ENCODE peak calls at places on chromosomes 2 and 18, in four cellular contexts. One of them, this sample, is unnamed. For H3K4me1 and H3K9me3, the result is how much of the 10 kb centered on the place peaks cover.

GRCh38 chr2:101185085-101185484 is 33.9 kb upstream of the TBC1D8 start:
- DNase-seq in aorta: no peak
- DNase-seq in mucosa of descending colon: no peak
- DNase-seq in heart left ventricle: no peak
- DNase-seq in this sample: no peak

GRCh38 chr2:217927601-217928323 is 75.0 kb downstream of the TNS1 start:
- DNase-seq in aorta: no peak
- DNase-seq in mucosa of descending colon: no peak
- DNase-seq in heart left ventricle: no peak
- DNase-seq in this sample: peak

GRCh38 chr2:181678033-181678586 is 2.2 kb downstream of the NEUROD1 start:
- DNase-seq in aorta: peak
- DNase-seq in mucosa of descending colon: peak
- DNase-seq in heart left ventricle: peak
- DNase-seq in this sample: peak

GRCh38 chr2:134836986-134837385 is 1.4 kb upstream of the ACMSD start:
- DNase-seq in aorta: no peak
- DNase-seq in mucosa of descending colon: no peak
- DNase-seq in heart left ventricle: no peak
- DNase-seq in this sample: no peak

GRCh38 chr2:100981011-100981410 is 21.1 kb upstream of the RPL31 start:
- DNase-seq in aorta: no peak
- DNase-seq in mucosa of descending colon: no peak
- DNase-seq in heart left ventricle: no peak
- DNase-seq in this sample: no peak

GRCh38 chr2:52473526-52473925 is 1294.1 kb upstream of the CHAC2 start:
- DNase-seq in aorta: no peak
- DNase-seq in mucosa of descending colon: no peak
- DNase-seq in heart left ventricle: no peak
- DNase-seq in this sample: no peak

GRCh38 chr18:60145776-60146175 is 226.8 kb downstream of the MC4R start:
- DNase-seq in aorta: no peak
- DNase-seq in mucosa of descending colon: no peak
- DNase-seq in heart left ventricle: no peak
- DNase-seq in this sample: no peak

GRCh38 chr2:62738981-62739936 is 33.7 kb downstream of the EHBP1 start:
- DNase-seq in aorta: no peak
- DNase-seq in mucosa of descending colon: no peak
- DNase-seq in heart left ventricle: no peak
- DNase-seq in this sample: no peak

DNA sequence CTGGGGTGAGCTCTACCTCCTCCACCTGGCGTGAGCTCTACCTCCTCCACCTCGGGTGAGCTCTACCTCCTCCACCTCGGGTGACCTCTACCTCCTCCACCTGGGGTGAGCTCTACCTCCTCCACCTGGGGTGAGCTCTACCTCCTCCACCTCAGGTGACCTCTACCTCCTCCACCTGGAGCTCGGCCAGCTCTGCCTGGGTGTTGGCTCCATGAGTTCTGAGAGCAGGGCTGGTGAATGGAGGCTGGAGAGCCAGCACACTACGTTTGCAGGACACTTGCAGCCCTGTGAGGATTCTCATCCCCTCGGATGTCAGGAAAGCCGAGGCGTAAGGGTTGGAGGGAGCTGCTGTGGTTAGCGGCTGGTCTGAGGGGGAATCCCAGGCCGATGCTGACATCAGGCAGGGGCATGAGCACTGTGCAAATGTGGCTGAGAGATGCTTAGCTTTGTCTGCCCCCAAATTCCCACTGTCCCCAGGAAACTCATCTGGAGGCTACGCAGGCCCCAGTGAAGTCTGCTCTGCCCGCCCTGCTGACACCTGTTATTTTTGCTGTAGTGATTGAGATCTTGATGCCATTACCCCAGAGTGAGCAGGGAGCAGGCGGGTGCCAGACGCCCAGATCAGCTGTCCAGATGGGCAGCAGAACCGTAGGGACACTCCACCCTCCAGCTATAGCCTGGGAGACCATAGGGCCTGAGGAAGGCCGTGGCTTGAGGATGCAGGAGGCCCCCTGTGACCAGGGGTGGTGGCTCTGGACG is 3.3 kb downstream of the CROCC2 start:
- DNase-seq in aorta: no peak
- DNase-seq in mucosa of descending colon: peak
- DNase-seq in heart left ventricle: no peak
- DNase-seq in this sample: no peak
- H3K4me1 ChIP-seq in aorta: under half
- H3K4me1 ChIP-seq in mucosa of descending colon: under half
- H3K4me1 ChIP-seq in heart left ventricle: under half
- H3K4me1 ChIP-seq in this sample: under half

GRCh38 chr2:47503481-47504070 is 100.6 kb downstream of the MSH2 start:
- DNase-seq in aorta: no peak
- DNase-seq in mucosa of descending colon: no peak
- DNase-seq in heart left ventricle: no peak
- DNase-seq in this sample: no peak
- H3K9me3 ChIP-seq in aorta: under half
- H3K9me3 ChIP-seq in mucosa of descending colon: under half
- H3K9me3 ChIP-seq in heart left ventricle: under half
- H3K9me3 ChIP-seq in this sample: under half

DNA sequence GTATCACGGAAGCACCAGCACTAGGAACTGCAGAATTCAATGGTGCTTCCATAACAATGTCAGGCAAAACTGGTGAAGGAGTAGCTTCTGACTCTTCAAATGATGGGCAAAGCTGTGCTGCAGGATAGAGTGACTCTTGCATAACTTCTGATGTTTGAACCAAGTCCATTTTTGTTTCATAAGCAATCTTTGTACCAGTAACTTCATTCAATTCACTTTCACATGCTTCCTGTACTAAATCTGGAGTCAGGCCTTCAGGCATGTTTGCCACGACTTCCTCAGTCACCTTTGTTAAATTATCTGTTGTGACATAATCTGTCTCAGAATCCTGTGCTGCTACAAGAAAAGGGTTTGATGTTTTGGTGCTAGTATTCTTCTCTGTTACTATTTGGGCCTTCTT is 24.0 kb downstream of the RTN4 start:
- DNase-seq in aorta: no peak
- DNase-seq in mucosa of descending colon: no peak
- DNase-seq in heart left ventricle: no peak
- DNase-seq in this sample: no peak
- H3K4me3 ChIP-seq in aorta: no peak
- H3K4me3 ChIP-seq in mucosa of descending colon: no peak
- H3K4me3 ChIP-seq in heart left ventricle: no peak
- H3K4me3 ChIP-seq in this sample: no peak

GRCh38 chr2:43226558-43226954 is at the start of gene ZFP36L2:
- DNase-seq in aorta: peak
- DNase-seq in mucosa of descending colon: peak
- DNase-seq in heart left ventricle: peak
- DNase-seq in this sample: peak

GRCh38 chr2:43225788-43226557 is 433 bp downstream of the ZFP36L2 start:
- DNase-seq in aorta: peak
- DNase-seq in mucosa of descending colon: peak
- DNase-seq in heart left ventricle: peak
- DNase-seq in this sample: peak

GRCh38 chr2:43224131-43224570 is 2.3 kb downstream of the ZFP36L2 start:
- DNase-seq in aorta: peak
- DNase-seq in mucosa of descending colon: peak
- DNase-seq in heart left ventricle: peak
- DNase-seq in this sample: peak

GRCh38 chr2:43224571-43225092 is 1.8 kb downstream of the ZFP36L2 start:
- DNase-seq in aorta: peak
- DNase-seq in mucosa of descending colon: no peak
- DNase-seq in heart left ventricle: no peak
- DNase-seq in this sample: peak

GRCh38 chr2:43225093-43225787 is 1.2 kb downstream of the ZFP36L2 start:
- DNase-seq in aorta: peak
- DNase-seq in mucosa of descending colon: peak
- DNase-seq in heart left ventricle: no peak
- DNase-seq in this sample: peak
- H3K4me1 ChIP-seq in aorta: under half
- H3K4me1 ChIP-seq in mucosa of descending colon: under half
- H3K4me1 ChIP-seq in heart left ventricle: half or more
- H3K4me1 ChIP-seq in this sample: under half

GRCh38 chr2:12044857-12045256 is 298.4 kb downstream of the LPIN1 start:
- DNase-seq in aorta: no peak
- DNase-seq in mucosa of descending colon: no peak
- DNase-seq in heart left ventricle: no peak
- DNase-seq in this sample: no peak

GRCh38 chr2:12048551-12048950 is 302.1 kb downstream of the LPIN1 start:
- DNase-seq in aorta: no peak
- DNase-seq in mucosa of descending colon: no peak
- DNase-seq in heart left ventricle: no peak
- DNase-seq in this sample: no peak

GRCh38 chr2:12045864-12046291 is 299.4 kb downstream of the LPIN1 start:
- DNase-seq in aorta: no peak
- DNase-seq in mucosa of descending colon: no peak
- DNase-seq in heart left ventricle: no peak
- DNase-seq in this sample: no peak

GRCh38 chr2:12047761-12048160 is 301.3 kb downstream of the LPIN1 start:
- DNase-seq in aorta: no peak
- DNase-seq in mucosa of descending colon: no peak
- DNase-seq in heart left ventricle: no peak
- DNase-seq in this sample: no peak

GRCh38 chr2:12046641-12047040 is 300.2 kb downstream of the LPIN1 start:
- DNase-seq in aorta: no peak
- DNase-seq in mucosa of descending colon: no peak
- DNase-seq in heart left ventricle: no peak
- DNase-seq in this sample: no peak
- H3K9me3 ChIP-seq in aorta: under half
- H3K9me3 ChIP-seq in mucosa of descending colon: under half
- H3K9me3 ChIP-seq in heart left ventricle: under half
- H3K9me3 ChIP-seq in this sample: under half

GRCh38 chr18:33440384-33441043 is at the start of gene CCDC178:
- DNase-seq in aorta: no peak
- DNase-seq in mucosa of descending colon: peak
- DNase-seq in heart left ventricle: peak
- DNase-seq in this sample: peak
- H3K4me3 ChIP-seq in aorta: peak
- H3K4me3 ChIP-seq in mucosa of descending colon: no peak
- H3K4me3 ChIP-seq in heart left ventricle: peak
- H3K4me3 ChIP-seq in this sample: peak

GRCh38 chr2:229085439-229085838 is 185.6 kb downstream of the PID1 start:
- DNase-seq in aorta: no peak
- DNase-seq in mucosa of descending colon: no peak
- DNase-seq in heart left ventricle: no peak
- DNase-seq in this sample: no peak

GRCh38 chr2:229089806-229090205 is 181.3 kb downstream of the PID1 start:
- DNase-seq in aorta: no peak
- DNase-seq in mucosa of descending colon: no peak
- DNase-seq in heart left ventricle: no peak
- DNase-seq in this sample: no peak

GRCh38 chr2:229087229-229087628 is 183.9 kb downstream of the PID1 start:
- DNase-seq in aorta: no peak
- DNase-seq in mucosa of descending colon: no peak
- DNase-seq in heart left ventricle: no peak
- DNase-seq in this sample: no peak

GRCh38 chr2:229087843-229088520 is 183.1 kb downstream of the PID1 start:
- DNase-seq in aorta: no peak
- DNase-seq in mucosa of descending colon: no peak
- DNase-seq in heart left ventricle: no peak
- DNase-seq in this sample: no peak

DNA sequence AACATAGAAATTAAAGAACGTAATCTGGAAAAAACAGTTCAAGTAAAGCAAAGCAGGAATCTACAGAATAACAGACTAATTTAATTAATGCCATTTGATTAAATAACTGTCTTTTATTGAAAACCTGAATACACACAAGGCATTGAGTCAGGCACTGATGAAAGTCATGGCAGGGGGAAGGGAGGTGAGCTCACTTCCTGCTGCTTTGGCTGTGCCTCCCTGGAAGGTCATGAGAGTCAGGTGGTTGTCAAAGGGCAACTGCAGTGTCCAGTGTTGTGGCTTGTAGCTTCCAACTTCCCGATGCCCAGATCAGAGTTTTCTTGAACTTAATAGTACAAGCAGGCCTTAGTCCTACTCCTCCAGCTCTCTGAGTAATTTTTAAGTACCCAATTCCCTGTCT is 180.9 kb downstream of the PID1 start:
- DNase-seq in aorta: peak
- DNase-seq in mucosa of descending colon: peak
- DNase-seq in heart left ventricle: no peak
- DNase-seq in this sample: no peak
- H3K4me1 ChIP-seq in aorta: under half
- H3K4me1 ChIP-seq in mucosa of descending colon: under half
- H3K4me1 ChIP-seq in heart left ventricle: under half
- H3K4me1 ChIP-seq in this sample: under half

GRCh38 chr2:45876611-45877010 is 225.1 kb downstream of the PRKCE start:
- DNase-seq in aorta: no peak
- DNase-seq in mucosa of descending colon: no peak
- DNase-seq in heart left ventricle: no peak
- DNase-seq in this sample: no peak

GRCh38 chr2:45879936-45880335 is 228.5 kb downstream of the PRKCE start:
- DNase-seq in aorta: no peak
- DNase-seq in mucosa of descending colon: no peak
- DNase-seq in heart left ventricle: no peak
- DNase-seq in this sample: no peak

GRCh38 chr2:45881970-45882581 is 230.6 kb downstream of the PRKCE start:
- DNase-seq in aorta: no peak
- DNase-seq in mucosa of descending colon: no peak
- DNase-seq in heart left ventricle: no peak
- DNase-seq in this sample: no peak

GRCh38 chr2:45882707-45883106 is 231.2 kb downstream of the PRKCE start:
- DNase-seq in aorta: peak
- DNase-seq in mucosa of descending colon: no peak
- DNase-seq in heart left ventricle: peak
- DNase-seq in this sample: no peak

DNA sequence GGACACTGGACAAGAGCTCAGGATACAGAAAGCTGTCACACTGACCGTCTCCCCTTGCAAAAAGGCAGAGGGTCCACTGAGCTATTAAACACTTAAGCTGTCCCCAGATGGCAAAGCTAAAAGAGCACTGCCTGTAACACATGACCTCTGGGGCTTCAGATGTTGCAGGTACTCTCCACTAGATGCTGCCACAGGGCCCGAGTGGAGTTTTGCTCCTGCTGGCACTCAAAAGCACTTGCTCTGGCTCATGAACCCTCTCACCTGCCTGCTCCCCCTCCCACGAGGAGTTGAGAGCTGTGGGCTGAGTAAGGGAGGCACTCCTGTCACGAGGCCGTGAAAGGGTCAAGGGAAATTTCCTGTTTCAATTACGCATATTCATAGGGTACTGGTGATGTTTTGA is 227.9 kb downstream of the PRKCE start:
- DNase-seq in aorta: no peak
- DNase-seq in mucosa of descending colon: no peak
- DNase-seq in heart left ventricle: no peak
- DNase-seq in this sample: no peak
- H3K9me3 ChIP-seq in aorta: under half
- H3K9me3 ChIP-seq in mucosa of descending colon: under half
- H3K9me3 ChIP-seq in heart left ventricle: under half
- H3K9me3 ChIP-seq in this sample: under half

This sample was measured in psoas muscle.